ENCODE peak calls at places on chromosomes 1 and 21, in five cellular contexts. L is CD4-positive, alpha-beta T cell; M is endodermal cell; N is thyroid gland; I is astrocyte. H is an unnamed sample.

GRCh38 chr1:37478890-37479254 is 4.5 kb downstream of the ZC3H12A start:
- DNase-seq in L (no peak), M (no peak), N (no peak), I (peak; percentile 45), H (no peak)

GRCh38 chr1:1891349-1892078 is 627 bp upstream of the GNB1 start:
- DNase-seq in L (peak; percentile 71), M (peak; percentile 84), N (peak; percentile 84), I (no peak), H (peak; percentile 9)

GRCh38 chr1:86247553-86248279 is 91.1 kb upstream of the COL24A1 start:
- DNase-seq in L (no peak), M (no peak), N (peak; percentile 57), I (no peak), H (no peak)

GRCh38 chr1:61597601-61598000 is 127.3 kb downstream of the TM2D1 start:
- DNase-seq in L (no peak), M (no peak), N (no peak), I (no peak), H (no peak)

GRCh38 chr1:215568287-215568692 is 1.2 kb downstream of the KCTD3 start:
- DNase-seq in L (no peak), M (no peak), N (peak; percentile 23), I (peak; percentile 40), H (peak; percentile 28)

GRCh38 chr1:171248309-171248708 is at the start of gene FMO1:
- DNase-seq in L (no peak), M (no peak), N (no peak), I (no peak), H (no peak)

GRCh38 chr1:153357853-153358690 is at the start of gene S100A9:
- DNase-seq in L (no peak), M (peak; percentile 32), N (no peak), I (no peak), H (no peak)

GRCh38 chr1:15178571-15179484 is 25.3 kb downstream of the TMEM51 start:
- DNase-seq in L (no peak), M (no peak), N (no peak), I (peak; percentile 95), H (peak; percentile 91)

GRCh38 chr21:19353271-19353670 is 949.7 kb upstream of the TMPRSS15 start:
- DNase-seq in L (no peak), M (no peak), N (no peak), I (no peak), H (no peak)

GRCh38 chr1:209880051-209880450 is 52.3 kb downstream of the UTP25 start:
- DNase-seq in L (no peak), M (no peak), N (no peak), I (no peak), H (no peak)

GRCh38 chr1:94398356-94398755 is 19.8 kb upstream of the ABCD3 start:
- DNase-seq in L (no peak), M (no peak), N (no peak), I (no peak), H (peak; percentile 67)

GRCh38 chr1:198903203-198903602 is 264.4 kb downstream of the PTPRC start:
- DNase-seq in L (no peak), M (peak; percentile 60), N (no peak), I (no peak), H (no peak)

GRCh38 chr1:47584249-47584648 is 146.4 kb downstream of the FOXD2 start:
- DNase-seq in L (no peak), M (peak; percentile 19), N (peak; percentile 40), I (no peak), H (no peak)

GRCh38 chr1:26602378-26602959 is 72.9 kb downstream of the RPS6KA1 start:
- DNase-seq in L (peak; percentile 5), M (peak; percentile 61), N (peak; percentile 20), I (peak; percentile 31), H (peak; percentile 59)

GRCh38 chr1:24793762-24794161 is 48.5 kb downstream of the CLIC4 start:
- DNase-seq in L (no peak), M (no peak), N (no peak), I (peak; percentile 92), H (peak; percentile 62)

GRCh38 chr1:6483010-6483760 is 8.3 kb downstream of the PLEKHG5 start:
- DNase-seq in L (no peak), M (no peak), N (peak; percentile 66), I (no peak), H (no peak)

GRCh38 chr1:53842347-53842746 is 4.3 kb upstream of the NDC1 start:
- DNase-seq in L (no peak), M (no peak), N (no peak), I (no peak), H (no peak)

GRCh38 chr21:42653492-42654061 is at the start of gene PDE9A:
- DNase-seq in L (peak; percentile 40), M (peak; percentile 88), N (peak; percentile 63), I (no peak), H (no peak)

GRCh38 chr1:226061793-226062557 is 541 bp upstream of the H3-3A start:
- DNase-seq in L (peak; percentile 36), M (peak; percentile 92), N (peak; percentile 85), I (peak; percentile 56), H (peak; percentile 33)

GRCh38 chr1:103107696-103108524 is at the start of gene COL11A1:
- DNase-seq in L (no peak), M (no peak), N (peak; percentile 1), I (no peak), H (no peak)

GRCh38 chr1:65872258-65872657 is 79.6 kb downstream of the PDE4B start:
- DNase-seq in L (no peak), M (no peak), N (no peak), I (peak; percentile 47), H (no peak)

GRCh38 chr1:220655961-220656720 is 34.0 kb upstream of the C1orf115 start:
- DNase-seq in L (no peak), M (no peak), N (no peak), I (no peak), H (no peak)

GRCh38 chr1:209305221-209305954 is 278.1 kb upstream of the CAMK1G start:
- DNase-seq in L (no peak), M (peak; percentile 63), N (no peak), I (no peak), H (no peak)

GRCh38 chr1:211114446-211114845 is 19.5 kb downstream of the KCNH1 start:
- DNase-seq in L (no peak), M (no peak), N (no peak), I (no peak), H (no peak)

GRCh38 chr1:185645686-185646085 is 88.5 kb upstream of the HMCN1 start:
- DNase-seq in L (no peak), M (no peak), N (no peak), I (peak; percentile 27), H (no peak)

GRCh38 chr1:39720094-39720999 is 18.3 kb upstream of the PPIE start:
- DNase-seq in L (no peak), M (no peak), N (no peak), I (peak; percentile 26), H (peak; percentile 24)

GRCh38 chr1:99557556-99558256 is 88.2 kb upstream of the PALMD start:
- DNase-seq in L (no peak), M (no peak), N (no peak), I (peak; percentile 86), H (peak; percentile 72)

GRCh38 chr1:81703352-81703735 is 97.4 kb upstream of the ADGRL2 start:
- DNase-seq in L (no peak), M (no peak), N (no peak), I (peak; percentile 74), H (peak; percentile 66)

GRCh38 chr1:9314711-9315379 is 22.2 kb downstream of the SPSB1 start:
- DNase-seq in L (no peak), M (no peak), N (peak; percentile 54), I (no peak), H (no peak)

GRCh38 chr1:25867210-25867991 is 8.1 kb downstream of the PAQR7 start:
- DNase-seq in L (no peak), M (no peak), N (no peak), I (no peak), H (no peak)

GRCh38 chr1:236020359-236021000 is 44.4 kb downstream of the NID1 start:
- DNase-seq in L (no peak), M (no peak), N (no peak), I (no peak), H (no peak)

GRCh38 chr1:147890177-147890790 is 12.3 kb upstream of the GJA8 start:
- DNase-seq in L (peak; percentile 42), M (peak; percentile 96), N (peak; percentile 73), I (peak; percentile 14), H (peak; percentile 60)

DNA sequence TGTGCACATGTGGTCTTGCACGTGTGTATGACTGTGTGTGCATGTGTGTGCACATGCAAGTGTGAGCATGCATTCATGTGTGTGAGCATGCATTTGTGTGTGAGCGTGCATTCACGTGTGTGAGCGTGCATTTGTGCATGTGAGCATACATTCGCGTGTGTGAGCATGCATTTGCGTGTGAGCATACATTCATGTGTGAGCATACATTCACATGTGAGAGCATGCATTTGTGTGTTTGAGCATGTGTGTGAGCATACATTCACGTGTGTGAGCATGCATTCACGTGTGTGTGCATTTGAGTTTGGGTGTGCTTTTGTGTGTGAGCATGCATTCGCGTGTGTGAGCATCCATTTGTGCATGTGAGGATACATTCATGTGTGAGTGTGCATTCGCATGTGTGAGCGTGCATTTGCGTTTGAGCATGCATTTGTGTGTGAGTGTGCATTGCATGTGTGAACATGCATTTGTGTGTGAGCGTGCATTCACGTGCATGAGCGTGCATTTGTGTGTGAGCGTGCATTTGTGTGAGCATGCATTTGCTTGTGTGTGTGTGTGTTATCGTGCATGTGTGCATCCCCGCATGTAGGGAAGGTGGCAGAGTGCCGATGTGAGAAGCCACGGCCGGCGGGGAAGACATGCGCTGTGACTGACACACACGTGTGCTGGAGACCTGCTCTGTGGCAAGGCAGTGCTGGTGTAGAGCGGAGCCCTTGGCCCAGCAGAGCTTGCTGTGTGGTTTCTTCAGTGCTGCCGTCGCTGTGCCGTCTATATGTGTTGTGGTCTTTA is 18.2 kb downstream of the ITGB2 start:
- DNase-seq in L (no peak), M (no peak), N (no peak), I (no peak), H (no peak)
- H3K27me3 ChIP-seq in L (no peaks in the 10 kb centered on the region), M (no peaks in the 10 kb centered on the region), N (no peaks in the 10 kb centered on the region), I (peaks cover 17% of the 10 kb centered on the region), H (peaks cover 55% of the 10 kb centered on the region)

DNA sequence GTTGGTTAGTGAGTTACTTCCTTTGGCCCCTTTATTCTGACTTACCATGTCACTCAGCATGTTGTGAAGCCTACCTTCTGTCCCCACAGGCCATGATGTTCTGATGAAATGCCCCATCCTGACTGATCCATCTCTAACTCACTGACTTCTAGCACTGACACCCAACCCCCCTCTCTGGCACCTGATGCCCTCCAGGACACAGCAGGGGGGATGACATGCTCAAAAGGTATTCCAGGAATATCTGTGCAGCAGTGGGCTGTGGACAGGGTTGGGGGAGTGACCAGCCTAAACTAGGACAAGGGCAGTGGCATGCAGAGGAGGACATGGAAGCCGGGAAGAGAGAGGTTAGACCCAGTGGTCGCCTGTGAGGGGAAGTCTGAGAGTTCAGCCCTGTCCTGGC is 25.5 kb downstream of the SYT2 start:
- DNase-seq in L (no peak), M (no peak), N (peak; percentile 26), I (no peak), H (no peak)
- H3K27me3 ChIP-seq in L (peaks cover 6% of the 10 kb centered on the region), M (no peaks in the 10 kb centered on the region), N (no peaks in the 10 kb centered on the region), I (peaks cover 51% of the 10 kb centered on the region), H (peaks cover 30% of the 10 kb centered on the region)

GRCh38 chr1:50985094-50985493 is 15.0 kb downstream of the CDKN2C start:
- DNase-seq in L (no peak), M (no peak), N (no peak), I (no peak), H (no peak)
- H3K27me3 ChIP-seq in L (no peaks in the 10 kb centered on the region), M (peaks cover 67% of the 10 kb centered on the region), N (no peaks in the 10 kb centered on the region), I (no peaks in the 10 kb centered on the region), H (no peaks in the 10 kb centered on the region)

DNA sequence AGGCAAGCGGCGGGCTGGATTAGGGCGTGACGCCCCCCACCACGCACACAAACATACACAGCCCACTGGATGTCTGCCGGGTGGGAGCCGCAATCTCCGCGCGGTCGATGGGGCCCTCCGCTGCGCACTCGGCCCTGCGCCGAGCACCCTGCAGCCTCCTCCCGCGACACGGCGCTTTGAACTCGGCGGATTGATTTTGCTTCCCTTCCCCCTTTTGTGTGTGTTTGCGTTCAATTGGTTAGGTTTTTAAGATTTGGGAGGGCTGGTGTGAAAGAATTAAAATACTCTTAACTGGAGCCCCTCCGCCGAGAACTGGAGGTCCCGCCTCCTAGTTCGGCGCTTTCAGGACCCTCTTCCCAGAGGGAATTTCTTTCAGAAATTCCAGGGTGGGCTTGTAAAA is 7.8 kb upstream of the BARHL2 start:
- DNase-seq in L (no peak), M (peak; percentile 77), N (no peak), I (no peak), H (no peak)
- H3K27me3 ChIP-seq in L (peaks cover 100% of the 10 kb centered on the region), M (peaks cover 100% of the 10 kb centered on the region), N (peaks cover 75% of the 10 kb centered on the region), I (peaks cover 97% of the 10 kb centered on the region), H (peaks cover 93% of the 10 kb centered on the region)